ENCODE peak calls at places on chromosomes 2 and 18, in eight cellular contexts. O, F, M, X, B, Y, G and A are unnamed samples.

GRCh38 chr2:86695053-86695691 is 24.9 kb upstream of the RMND5A start:
- DNase-seq in O (no peak), F (no peak), M (no peak), X (no peak), B (no peak), Y (no peak), G (peak), A (no peak)

GRCh38 chr18:21489119-21489750 is 111.3 kb downstream of the ESCO1 start:
- DNase-seq in O (no peak), F (no peak), M (no peak), X (peak), B (no peak), Y (peak), G (peak), A (no peak)

GRCh38 chr2:51424418-51424817 is 392.5 kb upstream of the NRXN1 start:
- DNase-seq in O (no peak), F (no peak), M (no peak), X (no peak), B (no peak), Y (peak), G (no peak), A (no peak)

GRCh38 chr2:40844353-40845277 is 392.7 kb upstream of the SLC8A1 start:
- DNase-seq in O (no peak), F (no peak), M (no peak), X (peak), B (no peak), Y (peak), G (no peak), A (no peak)

GRCh38 chr2:11872247-11872947 is 126.0 kb downstream of the LPIN1 start:
- DNase-seq in O (no peak), F (no peak), M (peak), X (peak), B (no peak), Y (no peak), G (no peak), A (no peak)

GRCh38 chr2:237540823-237541222 is 25.6 kb upstream of the PRLH start:
- DNase-seq in O (no peak), F (no peak), M (peak), X (no peak), B (no peak), Y (no peak), G (peak), A (no peak)

GRCh38 chr2:20664431-20665260 is 2.3 kb upstream of the GDF7 start:
- DNase-seq in O (no peak), F (no peak), M (no peak), X (no peak), B (no peak), Y (no peak), G (peak), A (peak)

GRCh38 chr2:239596298-239596697 is 195.5 kb upstream of the HDAC4 start:
- DNase-seq in O (no peak), F (no peak), M (no peak), X (no peak), B (no peak), Y (no peak), G (no peak), A (no peak)

GRCh38 chr2:161947394-161947793 is 126.6 kb downstream of the DPP4 start:
- DNase-seq in O (no peak), F (no peak), M (no peak), X (no peak), B (no peak), Y (no peak), G (no peak), A (no peak)

GRCh38 chr18:22493940-22494339 is 76.2 kb upstream of the CTAGE1 start:
- DNase-seq in O (no peak), F (no peak), M (no peak), X (no peak), B (no peak), Y (no peak), G (peak), A (no peak)

GRCh38 chr2:168633200-168633599 is 169.2 kb upstream of the NOSTRIN start:
- DNase-seq in O (no peak), F (no peak), M (no peak), X (no peak), B (no peak), Y (no peak), G (no peak), A (no peak)

GRCh38 chr2:131156452-131157149 is 51.5 kb downstream of the PLEKHB2 start:
- DNase-seq in O (no peak), F (no peak), M (no peak), X (no peak), B (no peak), Y (no peak), G (peak), A (no peak)

GRCh38 chr2:131154071-131154531 is 49.0 kb downstream of the PLEKHB2 start:
- DNase-seq in O (peak), F (peak), M (no peak), X (no peak), B (peak), Y (peak), G (peak), A (no peak)

GRCh38 chr2:131154647-131155046 is 49.5 kb downstream of the PLEKHB2 start:
- DNase-seq in O (no peak), F (no peak), M (no peak), X (no peak), B (no peak), Y (no peak), G (no peak), A (no peak)

GRCh38 chr2:131153529-131153928 is 48.4 kb downstream of the PLEKHB2 start:
- DNase-seq in O (no peak), F (no peak), M (no peak), X (no peak), B (no peak), Y (no peak), G (no peak), A (no peak)

DNA sequence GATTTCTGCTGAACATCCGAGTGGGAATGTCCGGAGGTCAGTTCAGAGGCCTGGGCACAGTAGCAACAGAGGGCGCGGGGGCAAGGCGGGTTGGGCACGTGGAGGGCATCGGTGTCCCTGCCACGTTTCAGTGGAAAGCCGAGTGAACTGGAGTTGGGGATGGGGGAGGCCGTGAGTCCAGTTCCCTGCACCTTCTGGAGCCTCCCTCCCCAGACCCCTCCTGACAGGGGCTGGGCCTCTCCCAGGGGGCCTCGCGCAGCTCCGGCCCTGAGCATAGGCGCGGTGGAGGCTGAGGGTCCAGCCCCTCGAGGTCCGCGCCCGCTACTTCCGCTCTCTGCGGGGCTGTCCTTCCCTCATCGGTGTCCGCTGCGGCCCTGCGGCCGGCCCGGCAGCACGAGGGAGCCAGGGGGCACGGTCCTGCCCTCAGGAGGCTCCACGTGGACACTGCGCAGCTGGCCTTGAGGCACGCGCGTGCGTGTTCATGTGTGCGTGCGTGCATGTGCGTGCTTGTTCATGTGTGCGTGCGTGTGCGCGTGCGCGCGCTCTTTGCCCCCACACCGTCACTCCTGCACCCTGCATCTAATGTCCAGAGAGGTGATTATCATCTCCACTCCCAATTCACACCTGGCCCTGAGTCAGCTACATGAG is 50.2 kb downstream of the PLEKHB2 start:
- DNase-seq in O (no peak), F (no peak), M (no peak), X (no peak), B (no peak), Y (no peak), G (no peak), A (no peak)
- H3K4me3 ChIP-seq in O (no peak), F (no peak), M (no peak), X (no peak), B (no peak), Y (no peak), G (no peak), A (no peak)

GRCh38 chr2:154698789-154699559 is 479 bp downstream of the KCNJ3 start:
- DNase-seq in O (no peak), F (peak), M (no peak), X (no peak), B (no peak), Y (no peak), G (no peak), A (no peak)

GRCh38 chr2:154697422-154698237 is 865 bp upstream of the KCNJ3 start:
- DNase-seq in O (no peak), F (peak), M (no peak), X (no peak), B (no peak), Y (no peak), G (no peak), A (peak)

GRCh38 chr2:154700142-154700541 is 1.6 kb downstream of the KCNJ3 start:
- DNase-seq in O (no peak), F (no peak), M (no peak), X (no peak), B (no peak), Y (no peak), G (no peak), A (no peak)

GRCh38 chr2:154698238-154698788 is at the start of gene KCNJ3:
- DNase-seq in O (no peak), F (no peak), M (no peak), X (no peak), B (no peak), Y (no peak), G (no peak), A (no peak)

GRCh38 chr2:154699560-154699901 is 1.0 kb downstream of the KCNJ3 start:
- DNase-seq in O (no peak), F (no peak), M (no peak), X (no peak), B (no peak), Y (no peak), G (no peak), A (no peak)
- H3K4me3 ChIP-seq in O (no peak), F (peak), M (no peak), X (no peak), B (no peak), Y (peak), G (no peak), A (peak)

DNA sequence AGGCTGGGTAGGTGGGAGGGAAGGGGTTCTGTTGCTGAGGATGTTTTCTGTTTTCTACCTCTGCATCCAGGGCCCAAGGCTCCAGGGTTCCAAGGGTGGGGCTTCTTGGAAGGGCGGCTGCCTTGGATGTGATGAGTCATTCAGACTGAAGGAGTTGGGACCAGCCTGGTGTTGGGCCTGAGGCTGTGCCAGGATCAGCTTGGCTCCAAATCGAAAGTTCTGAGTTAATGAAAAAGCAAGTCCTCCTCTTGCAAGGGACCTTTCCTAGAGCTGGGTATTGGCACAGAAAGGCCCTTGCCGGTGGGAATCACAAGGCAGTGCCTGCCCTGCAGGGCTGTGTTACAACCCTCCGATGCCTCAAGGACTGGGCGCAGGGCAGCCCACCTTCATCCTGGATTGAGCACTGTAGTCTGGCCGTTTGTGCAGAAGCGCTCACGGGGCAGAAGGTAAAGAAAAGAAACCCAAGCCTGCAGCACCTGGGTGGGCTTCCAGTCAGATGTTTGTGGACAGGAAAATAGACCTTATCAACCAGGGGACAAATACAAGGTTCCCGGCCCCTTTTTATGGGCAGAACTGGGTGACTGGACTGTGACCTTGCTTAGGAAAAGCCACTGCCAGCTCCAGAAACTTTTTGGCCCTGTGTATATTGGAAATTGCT is 52.5 kb upstream of the MCFD2 start:
- DNase-seq in O (no peak), F (no peak), M (peak), X (no peak), B (no peak), Y (no peak), G (peak), A (no peak)
- H3K4me3 ChIP-seq in O (no peak), F (no peak), M (no peak), X (no peak), B (no peak), Y (no peak), G (peak), A (peak)

DNA sequence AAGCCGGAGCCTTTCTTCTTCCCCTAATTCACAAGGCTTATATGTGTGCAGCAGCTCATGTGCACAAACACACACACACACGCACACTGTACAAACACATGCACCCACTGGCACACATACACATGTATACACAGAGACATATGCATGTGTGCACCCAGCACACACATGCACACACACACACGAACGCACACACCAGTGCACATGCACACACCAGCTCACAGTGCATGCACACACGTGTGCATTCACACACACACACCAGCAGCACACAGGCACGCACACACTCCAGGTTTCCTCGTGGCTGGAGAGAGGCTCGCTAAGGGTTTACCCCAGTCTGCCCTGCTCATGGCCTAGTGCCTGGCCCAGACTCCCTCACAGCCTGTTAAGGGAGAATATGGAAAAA is 234.0 kb downstream of the EIPR1 start:
- DNase-seq in O (no peak), F (no peak), M (no peak), X (no peak), B (no peak), Y (no peak), G (no peak), A (no peak)
- H3K4me3 ChIP-seq in O (no peak), F (no peak), M (no peak), X (no peak), B (no peak), Y (no peak), G (no peak), A (no peak)